ENCODE peak calls at places on chromosomes 12 and 14, in five cellular contexts. J, W, A, X and M are unnamed samples.

GRCh38 chr14:57189070-57189469 is 79.6 kb downstream of the EXOC5 start:
- DNase-seq in J (peak; percentile 25), W (peak; percentile 46), A (no peak), X (peak; percentile 82), M (no peak)

GRCh38 chr12:103780992-103781391 is 60.0 kb downstream of the NT5DC3 start:
- DNase-seq in J (no peak), W (no peak), A (no peak), X (no peak), M (no peak)

GRCh38 chr14:91358654-91359210 is 58.9 kb downstream of the CCDC88C start:
- DNase-seq in J (no peak), W (no peak), A (no peak), X (no peak), M (no peak)

GRCh38 chr12:28089363-28089762 is 100.9 kb upstream of the CCDC91 start:
- DNase-seq in J (peak; percentile 65), W (peak; percentile 52), A (no peak), X (no peak), M (peak; percentile 44)

GRCh38 chr14:104019029-104019428 is 66.5 kb upstream of the ASPG start:
- DNase-seq in J (no peak), W (no peak), A (no peak), X (no peak), M (no peak)

GRCh38 chr12:46351861-46352595 is 20.5 kb downstream of the SLC38A2 start:
- DNase-seq in J (no peak), W (no peak), A (no peak), X (no peak), M (no peak)

GRCh38 chr14:81256289-81256960 is 35.7 kb upstream of the GTF2A1 start:
- DNase-seq in J (no peak), W (no peak), A (no peak), X (no peak), M (peak; percentile 19)

GRCh38 chr12:76220980-76221379 is 127.2 kb downstream of the BBS10 start:
- DNase-seq in J (peak; percentile 34), W (no peak), A (no peak), X (no peak), M (no peak)

GRCh38 chr12:96889273-96889933 is 17.7 kb upstream of the NEDD1 start:
- DNase-seq in J (peak; percentile 87), W (peak; percentile 70), A (no peak), X (no peak), M (no peak)

GRCh38 chr12:65778268-65779090 is 45.8 kb upstream of the HMGA2 start:
- DNase-seq in J (peak; percentile 83), W (peak; percentile 84), A (no peak), X (no peak), M (no peak)

GRCh38 chr12:104199964-104200363 is 15.6 kb upstream of the TXNRD1 start:
- DNase-seq in J (no peak), W (no peak), A (no peak), X (no peak), M (no peak)

GRCh38 chr14:66649515-66649914 is 141.6 kb downstream of the GPHN start:
- DNase-seq in J (no peak), W (no peak), A (peak; percentile 17), X (peak; percentile 71), M (no peak)

GRCh38 chr12:104219908-104220404 is 4.4 kb downstream of the TXNRD1 start:
- DNase-seq in J (peak; percentile 85), W (peak; percentile 83), A (no peak), X (no peak), M (peak; percentile 57)

GRCh38 chr12:50641566-50641965 is 122.3 kb upstream of the ATF1 start:
- DNase-seq in J (no peak), W (no peak), A (no peak), X (peak; percentile 55), M (no peak)

GRCh38 chr12:29625359-29625953 is 128.0 kb upstream of the OVCH1 start:
- DNase-seq in J (no peak), W (no peak), A (no peak), X (no peak), M (no peak)

GRCh38 chr12:94650143-94651056 is at the start of gene TMCC3:
- DNase-seq in J (peak; percentile 27), W (peak; percentile 22), A (peak; percentile 56), X (no peak), M (no peak)

GRCh38 chr12:55188974-55189556 is 31.8 kb upstream of the OR10A7 start:
- DNase-seq in J (peak; percentile 89), W (peak; percentile 80), A (peak; percentile 38), X (peak; percentile 91), M (peak; percentile 56)

GRCh38 chr12:132899033-132899432 is 11.6 kb upstream of the CHFR start:
- DNase-seq in J (peak; percentile 35), W (no peak), A (no peak), X (no peak), M (no peak)

GRCh38 chr14:53231166-53231565 is 78.0 kb upstream of the DDHD1 start:
- DNase-seq in J (no peak), W (no peak), A (no peak), X (no peak), M (no peak)

GRCh38 chr12:6960291-6961277 is 9.4 kb downstream of the PTPN6 start:
- DNase-seq in J (peak; percentile 42), W (peak; percentile 44), A (peak; percentile 57), X (no peak), M (peak; percentile 58)

GRCh38 chr14:71141701-71142374 is 234.6 kb downstream of the PCNX1 start:
- DNase-seq in J (peak; percentile 83), W (peak; percentile 42), A (no peak), X (no peak), M (no peak)

GRCh38 chr14:62674833-62675232 is 370.4 kb downstream of the KCNH5 start:
- DNase-seq in J (no peak), W (no peak), A (no peak), X (no peak), M (no peak)

GRCh38 chr12:66319266-66319954 is 17.1 kb downstream of the HELB start:
- DNase-seq in J (no peak), W (no peak), A (no peak), X (no peak), M (no peak)

GRCh38 chr12:123389560-123390351 is 5.8 kb downstream of the KMT5A start:
- DNase-seq in J (peak; percentile 35), W (no peak), A (peak; percentile 76), X (peak; percentile 26), M (no peak)

GRCh38 chr14:100525615-100526014 is 61.6 kb downstream of the BEGAIN start:
- DNase-seq in J (no peak), W (no peak), A (peak; percentile 18), X (no peak), M (no peak)

GRCh38 chr14:104445832-104446381 is 133.7 kb upstream of the C14orf180 start:
- DNase-seq in J (no peak), W (no peak), A (no peak), X (no peak), M (no peak)